ENCODE peak calls at places on chromosome 17, in ten cellular contexts. D, Z, N, I, Y, Q, X, A, J and L are unnamed samples.

GRCh38 chr17:16407911-16408588 is 7.3 kb upstream of the TRPV2 start:
- DNase-seq in Y (no peak), J (no peak), A (peak), D (peak), N (no peak), X (no peak), Q (peak), I (no peak), Z (no peak), L (no peak)

GRCh38 chr17:41985919-41986318 is 19.3 kb downstream of the CNP start:
- DNase-seq in N (no peak), A (no peak), D (no peak), X (no peak), I (no peak), Y (no peak), J (no peak), Q (no peak), Z (no peak), L (no peak)

GRCh38 chr17:19812407-19812806 is 55.3 kb downstream of the ULK2 start:
- DNase-seq in D (peak), X (no peak), I (no peak), J (no peak), Q (peak), A (no peak), Z (no peak), N (no peak), Y (no peak), L (no peak)

GRCh38 chr17:30000755-30001257 is 59.4 kb downstream of the EFCAB5 start:
- DNase-seq in Q (no peak), I (no peak), Y (no peak), J (no peak), Z (no peak), N (no peak), A (no peak), X (no peak), D (no peak), L (no peak)

GRCh38 chr17:27746881-27747280 is 53.4 kb downstream of the NOS2 start:
- DNase-seq in I (no peak), X (no peak), N (no peak), A (no peak), D (no peak), Q (no peak), Z (no peak), Y (no peak), J (peak), L (no peak)

GRCh38 chr17:74502866-74503265 is 28.4 kb downstream of the CD300LB start:
- DNase-seq in J (peak), X (no peak), Y (no peak), I (no peak), Q (no peak), Z (no peak), N (no peak), A (no peak), D (no peak), L (no peak)

GRCh38 chr17:15947331-15947730 is 2.4 kb downstream of the ADORA2B start:
- DNase-seq in Z (no peak), X (no peak), Q (no peak), Y (no peak), I (no peak), A (no peak), J (no peak), D (no peak), N (no peak), L (no peak)

GRCh38 chr17:20202141-20202574 is 193.0 kb downstream of the SPECC1 start:
- DNase-seq in Z (no peak), Y (no peak), J (no peak), Q (no peak), N (no peak), X (no peak), I (no peak), D (no peak), A (peak), L (no peak)

GRCh38 chr17:69669441-69670178 is 255.1 kb downstream of the MAP2K6 start:
- DNase-seq in X (no peak), Q (peak), Y (no peak), Z (no peak), J (no peak), D (no peak), N (no peak), I (no peak), A (peak), L (no peak)

GRCh38 chr17:15942207-15942833 is 2.6 kb upstream of the ADORA2B start:
- DNase-seq in A (no peak), N (no peak), X (no peak), Q (no peak), I (no peak), Y (no peak), Z (no peak), D (no peak), J (no peak), L (no peak)

GRCh38 chr17:51251010-51251409 is 8.8 kb downstream of the MBTD1 start:
- DNase-seq in D (no peak), N (no peak), Q (no peak), Z (no peak), A (no peak), I (no peak), X (no peak), J (no peak), Y (no peak), L (no peak)

GRCh38 chr17:74433421-74434121 is 1.7 kb downstream of the GPRC5C start:
- DNase-seq in J (no peak), D (no peak), A (no peak), N (no peak), I (no peak), Y (no peak), X (no peak), Z (no peak), Q (no peak), L (no peak)

GRCh38 chr17:28738680-28739384 is 5.0 kb upstream of the TRAF4 start:
- DNase-seq in Q (no peak), N (no peak), Y (no peak), J (no peak), A (no peak), D (no peak), Z (peak), X (peak), I (no peak), L (no peak)

GRCh38 chr17:14845562-14846335 is 419.4 kb downstream of the PMP22 start:
- DNase-seq in Q (peak), Z (no peak), J (no peak), X (no peak), Y (no peak), D (no peak), I (no peak), N (no peak), A (no peak), L (no peak)

GRCh38 chr17:19354748-19355147 is 7.8 kb downstream of the B9D1 start:
- DNase-seq in J (no peak), Z (no peak), X (no peak), A (no peak), Y (no peak), N (no peak), I (no peak), D (no peak), Q (no peak), L (no peak)

GRCh38 chr17:9079461-9080103 is 58.3 kb downstream of the NTN1 start:
- DNase-seq in J (no peak), Q (no peak), D (no peak), X (peak), Y (no peak), Z (no peak), N (peak), A (no peak), I (no peak), L (no peak)

GRCh38 chr17:70661342-70662222 is 492.2 kb downstream of the KCNJ2 start:
- DNase-seq in A (peak), Q (peak), N (no peak), Y (no peak), I (peak), Z (no peak), J (no peak), X (no peak), D (peak), L (peak)

GRCh38 chr17:29674270-29674669 is 51.6 kb upstream of the CORO6 start:
- DNase-seq in Y (no peak), Q (no peak), D (no peak), Z (no peak), X (peak), A (no peak), I (no peak), N (no peak), J (no peak), L (no peak)

GRCh38 chr17:14923981-14924380 is 341.1 kb downstream of the PMP22 start:
- DNase-seq in X (no peak), D (no peak), Q (no peak), I (no peak), Z (no peak), A (no peak), N (no peak), Y (no peak), J (no peak), L (no peak)

GRCh38 chr17:39754958-39755549 is 17.3 kb downstream of the GRB7 start:
- DNase-seq in J (no peak), I (no peak), N (no peak), A (no peak), Q (no peak), X (peak), Z (no peak), D (no peak), Y (no peak), L (no peak)

GRCh38 chr17:45248132-45248936 is 13.6 kb downstream of the SPATA32 start:
- DNase-seq in Q (peak), Y (peak), I (no peak), D (no peak), J (no peak), N (peak), X (peak), A (peak), Z (peak), L (peak)

GRCh38 chr17:31339906-31340661 is 18.7 kb upstream of the EVI2A start:
- DNase-seq in D (no peak), J (no peak), I (peak), Q (no peak), N (no peak), X (no peak), Y (no peak), Z (no peak), A (no peak), L (no peak)

GRCh38 chr17:6853764-6854442 is 22.4 kb upstream of the TEKT1 start:
- DNase-seq in Z (peak), I (no peak), X (peak), A (no peak), Y (no peak), N (no peak), D (peak), J (no peak), Q (no peak), L (no peak)

GRCh38 chr17:46978489-46979022 is 497 bp downstream of the RPRML start:
- DNase-seq in J (no peak), Y (peak), N (no peak), Z (peak), D (no peak), Q (no peak), I (no peak), A (no peak), X (no peak), L (peak)